ENCODE peak calls at places on chromosomes 16 and 17, in four cellular contexts. E, Q, I and Z are unnamed samples.

GRCh38 chr16:84593825-84594724 is 23.8 kb downstream of the COTL1 start:
- DNase-seq in E (no peak), Q (no peak), I (no peak), Z (peak; percentile 36)

GRCh38 chr16:19137621-19138128 is 23.9 kb downstream of the ITPRIPL2 start:
- DNase-seq in E (no peak), Q (no peak), I (no peak), Z (no peak)

GRCh38 chr17:79728169-79728907 is 2.4 kb upstream of the ENPP7 start:
- DNase-seq in I (peak; percentile 88), Q (peak; percentile 100), E (peak; percentile 49), Z (peak; percentile 88)

GRCh38 chr17:79797492-79798295 is 817 bp upstream of the CBX8 start:
- DNase-seq in I (no peak), E (no peak), Q (peak; percentile 67), Z (no peak)

GRCh38 chr16:3065069-3065741 is at the start of gene IL32:
- DNase-seq in Q (peak; percentile 71), I (no peak), E (no peak), Z (peak; percentile 87)

GRCh38 chr17:20225162-20226115 is 216.3 kb downstream of the SPECC1 start:
- DNase-seq in E (no peak), Q (no peak), I (no peak), Z (no peak)

GRCh38 chr16:83305092-83305491 is 502.7 kb upstream of the HSBP1 start:
- DNase-seq in I (no peak), E (no peak), Q (no peak), Z (no peak)

GRCh38 chr16:2147981-2148671 is at the start of gene RAB26:
- DNase-seq in I (no peak), Q (peak; percentile 85), E (no peak), Z (peak; percentile 82)

GRCh38 chr17:33330877-33331276 is 37.8 kb upstream of the ASIC2 start:
- DNase-seq in I (no peak), Q (no peak), E (no peak), Z (no peak)

GRCh38 chr17:32519769-32520701 is 33.2 kb downstream of the CDK5R1 start:
- DNase-seq in Q (no peak), E (no peak), I (no peak), Z (peak; percentile 25)

GRCh38 chr17:1469231-1469852 is 13.3 kb upstream of the CRK start:
- DNase-seq in E (no peak), Q (peak; percentile 97), I (no peak), Z (no peak)

GRCh38 chr16:49874613-49875237 is 18.8 kb upstream of the ZNF423 start:
- DNase-seq in E (no peak), Q (no peak), I (no peak), Z (no peak)

GRCh38 chr17:64148699-64149098 is 18.8 kb upstream of the ERN1 start:
- DNase-seq in I (no peak), Q (no peak), E (no peak), Z (no peak)

GRCh38 chr16:85444879-85445778 is 168.0 kb upstream of the GSE1 start:
- DNase-seq in I (no peak), E (no peak), Q (no peak), Z (no peak)

GRCh38 chr16:69836252-69836651 is 74.1 kb downstream of the WWP2 start:
- DNase-seq in I (no peak), E (no peak), Q (no peak), Z (no peak)

GRCh38 chr17:6711081-6711674 is 2.0 kb downstream of the SLC13A5 start:
- DNase-seq in E (no peak), Q (no peak), I (no peak), Z (peak; percentile 61)

GRCh38 chr17:27294689-27295630 is 1.0 kb downstream of the WSB1 start:
- DNase-seq in E (no peak), Q (peak; percentile 77), I (peak; percentile 24), Z (peak; percentile 31)

GRCh38 chr16:87757841-87758426 is 7.9 kb downstream of the KLHDC4 start:
- DNase-seq in E (no peak), Q (no peak), I (no peak), Z (no peak)

GRCh38 chr16:67883872-67884261 is 818 bp upstream of the NRN1L start:
- DNase-seq in E (no peak), Q (peak; percentile 92), I (peak; percentile 29), Z (peak; percentile 51)

GRCh38 chr17:31310877-31311276 is 3.0 kb downstream of the EVI2B start:
- DNase-seq in E (no peak), Q (no peak), I (no peak), Z (no peak)

GRCh38 chr17:31318298-31319190 is 2.9 kb downstream of the EVI2A start:
- DNase-seq in E (no peak), I (no peak), Q (no peak), Z (no peak)

GRCh38 chr17:31310260-31310659 is 3.6 kb downstream of the EVI2B start:
- DNase-seq in I (no peak), E (no peak), Q (no peak), Z (no peak)

GRCh38 chr17:31314788-31315105 is 893 bp upstream of the EVI2B start:
- DNase-seq in E (no peak), Q (no peak), I (no peak), Z (no peak)

DNA sequence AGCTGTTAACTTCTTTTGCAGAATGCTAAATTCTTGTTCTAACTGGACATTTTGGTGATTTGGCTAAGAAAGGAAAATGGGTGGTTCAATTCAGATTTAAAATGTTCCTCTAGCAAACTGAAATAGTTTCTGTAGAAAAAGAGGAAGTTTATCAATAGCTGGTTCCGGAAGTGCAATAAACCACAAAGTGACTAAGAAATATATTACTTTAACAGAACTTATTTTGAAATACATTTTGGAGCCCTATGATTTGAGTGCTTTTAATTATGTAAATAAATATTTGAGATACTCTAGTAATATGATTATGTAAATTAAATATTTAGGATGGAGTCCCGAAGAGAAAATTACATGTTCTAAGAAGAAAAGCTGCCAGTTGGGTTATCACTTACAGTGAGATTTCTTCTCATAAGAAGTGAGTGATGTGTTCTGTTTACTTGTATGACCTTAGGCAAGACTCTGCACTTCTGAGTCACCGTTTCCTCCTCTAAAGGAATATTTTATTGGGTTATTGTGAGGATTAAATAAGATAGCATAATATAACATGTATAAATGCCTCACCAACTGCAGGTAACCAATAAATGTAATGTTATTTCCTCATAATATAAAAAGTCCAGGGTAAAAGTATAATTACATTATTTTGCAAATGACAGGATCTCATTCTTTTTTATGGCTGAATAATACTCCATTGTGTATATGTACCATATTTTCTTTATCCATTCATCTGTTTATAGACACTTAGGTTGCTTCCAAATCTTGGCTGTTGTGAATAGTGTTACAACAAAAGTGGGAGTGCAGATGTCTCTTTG is at the start of gene EVI2B:
- DNase-seq in Q (no peak), E (no peak), I (no peak), Z (no peak)
- TF ChIP-seq RAD21 in Q (no peak), E (no peak), I (no peak), Z (no peak)

GRCh38 chr16:839643-840408 is 39.3 kb upstream of the GNG13 start:
- DNase-seq in E (no peak), Q (no peak), I (no peak), Z (no peak)
- TF ChIP-seq RAD21 in E (no peak), Q (no peak), I (no peak), Z (no peak)

GRCh38 chr17:49993423-49994037 is 1.5 kb downstream of the DLX3 start:
- DNase-seq in I (no peak), Q (no peak), E (no peak), Z (no peak)
- TF ChIP-seq RAD21 in I (no peak), Q (no peak), E (no peak), Z (peak; percentile 25)

GRCh38 chr17:71423871-71424546 is 696.8 kb upstream of the SOX9 start:
- DNase-seq in E (no peak), Q (no peak), I (peak; percentile 98), Z (no peak)
- TF ChIP-seq RAD21 in E (no peak), Q (no peak), I (peak; percentile 40), Z (no peak)

DNA sequence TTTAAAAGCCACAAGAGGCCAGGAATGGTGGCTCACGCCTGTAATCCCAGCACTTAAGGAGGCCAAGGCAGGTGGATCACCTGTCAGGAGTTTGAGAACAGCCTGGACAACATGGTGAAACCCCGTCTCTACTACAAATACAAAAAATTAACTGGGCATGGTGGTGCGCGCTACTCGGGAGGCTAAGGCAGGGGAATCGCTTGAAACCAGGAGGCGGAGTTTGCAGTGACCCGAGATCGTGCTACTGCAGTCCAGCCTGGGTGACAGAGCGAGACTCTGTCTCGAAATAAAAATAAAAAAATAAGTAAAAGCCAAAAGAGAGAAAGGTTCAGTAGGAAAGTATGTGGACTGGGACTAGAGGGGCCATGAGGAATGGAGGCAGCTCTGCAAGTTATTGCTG is 13.1 kb upstream of the ITGAL start:
- DNase-seq in E (no peak), Q (no peak), I (no peak), Z (no peak)
- TF ChIP-seq RAD21 in E (no peak), Q (no peak), I (no peak), Z (no peak)

GRCh38 chr16:9840761-9841665 is 341.2 kb downstream of the GRIN2A start:
- DNase-seq in I (no peak), Q (no peak), E (no peak), Z (no peak)
- TF ChIP-seq RAD21 in I (no peak), Q (no peak), E (no peak), Z (no peak)

DNA sequence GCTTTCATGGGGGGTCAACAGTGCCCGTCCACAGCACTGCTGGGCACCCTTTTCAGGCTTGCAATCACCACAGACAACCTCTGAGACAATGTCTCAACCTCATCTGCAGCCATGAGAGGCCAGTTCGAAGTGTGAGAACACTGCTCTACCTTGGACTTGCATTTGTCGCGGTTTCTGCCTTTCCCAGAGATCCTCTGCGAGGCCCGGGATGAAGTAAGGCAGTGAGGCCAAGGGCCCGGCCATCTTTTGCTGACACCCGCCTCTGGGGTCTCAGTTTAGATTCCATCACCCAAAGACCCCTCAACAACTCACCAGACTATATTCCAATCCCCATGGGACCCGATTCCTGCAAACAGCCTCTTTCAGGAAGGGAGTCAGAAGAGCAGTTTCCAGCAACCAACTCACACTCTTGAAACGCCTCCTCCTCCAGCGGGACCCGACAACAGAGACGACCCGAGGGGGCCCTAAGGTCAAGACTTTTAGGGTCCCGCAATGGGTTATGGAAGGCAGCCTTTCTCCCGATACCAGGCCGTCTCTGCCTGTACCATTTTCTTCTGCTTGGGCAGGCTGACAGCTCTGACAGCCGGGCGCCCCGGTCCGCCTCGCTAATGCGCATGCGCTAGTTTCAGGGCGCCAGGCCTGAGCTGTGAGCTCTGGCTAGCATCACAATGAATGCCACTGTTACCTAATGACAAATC is 576.0 kb downstream of the KCNJ18 start:
- DNase-seq in E (no peak), I (no peak), Q (no peak), Z (no peak)
- TF ChIP-seq RAD21 in E (no peak), I (no peak), Q (no peak), Z (no peak)

GRCh38 chr16:23827245-23827543 is 8.6 kb upstream of the PRKCB start:
- DNase-seq in Q (no peak), I (no peak), E (no peak), Z (no peak)
- TF ChIP-seq RAD21 in Q (no peak), I (no peak), E (no peak), Z (no peak)

GRCh38 chr16:71356051-71356740 is 2.3 kb upstream of the CALB2 start:
- DNase-seq in Q (no peak), I (no peak), E (no peak), Z (no peak)

GRCh38 chr16:71352466-71352865 is 6.1 kb upstream of the CALB2 start:
- DNase-seq in I (no peak), E (no peak), Q (no peak), Z (no peak)

GRCh38 chr16:71353736-71354135 is 4.8 kb upstream of the CALB2 start:
- DNase-seq in E (no peak), Q (no peak), I (no peak), Z (no peak)

GRCh38 chr16:71352963-71353460 is 5.5 kb upstream of the CALB2 start:
- DNase-seq in E (no peak), I (no peak), Q (no peak), Z (no peak)

GRCh38 chr16:71354156-71354555 is 4.4 kb upstream of the CALB2 start:
- DNase-seq in I (no peak), E (no peak), Q (no peak), Z (no peak)
- TF ChIP-seq RAD21 in I (no peak), E (no peak), Q (no peak), Z (no peak)